ENCODE peak calls at places on chromosomes 12 and 14, in five cellular contexts. T is BJ, L is stomach, M is Calu3, G is nephron progenitor cell. N is an unnamed sample.

GRCh38 chr12:91620949-91621348 is 438.3 kb upstream of the DCN start:
- DNase-seq in T (no peak), L (no peak), M (no peak), G (no peak), N (no peak)

GRCh38 chr14:106823552-106823951 is 1297.2 kb downstream of the TMEM121 start:
- DNase-seq in T (no peak), L (no peak), M (no peak), G (no peak), N (no peak)

GRCh38 chr12:21940972-21941521 is at the start of gene ABCC9:
- DNase-seq in T (no peak), L (peak), M (no peak), G (peak), N (no peak)

GRCh38 chr14:60646202-60646886 is 2.9 kb downstream of the SIX1 start:
- DNase-seq in T (no peak), L (no peak), M (no peak), G (no peak), N (no peak)

GRCh38 chr12:116524964-116525379 is 34.2 kb upstream of the MAP1LC3B2 start:
- DNase-seq in T (no peak), L (no peak), M (no peak), G (no peak), N (no peak)

GRCh38 chr12:6540181-6540877 is 6.0 kb downstream of the GAPDH start:
- DNase-seq in T (peak), L (peak), M (peak), G (peak), N (no peak)

GRCh38 chr12:82800185-82800584 is 113.5 kb downstream of the TMTC2 start:
- DNase-seq in T (no peak), L (no peak), M (no peak), G (no peak), N (no peak)

GRCh38 chr12:106126441-106127288 is 12.1 kb downstream of the NUAK1 start:
- DNase-seq in T (no peak), L (no peak), M (no peak), G (no peak), N (no peak)

GRCh38 chr14:37376944-37377609 is 179.3 kb downstream of the MIPOL1 start:
- DNase-seq in T (no peak), L (no peak), M (no peak), G (no peak), N (no peak)

GRCh38 chr14:68076451-68076850 is 256.9 kb downstream of the RAD51B start:
- DNase-seq in T (no peak), L (no peak), M (no peak), G (no peak), N (no peak)

GRCh38 chr12:94898388-94898787 is 105.1 kb downstream of the NDUFA12 start:
- DNase-seq in T (no peak), L (no peak), M (no peak), G (no peak), N (no peak)

GRCh38 chr14:104898870-104899510 is 25.7 kb upstream of the PLD4 start:
- DNase-seq in T (no peak), L (no peak), M (no peak), G (peak), N (no peak)

GRCh38 chr14:79363291-79363690 is 848.0 kb downstream of the DIO2 start:
- DNase-seq in T (no peak), L (no peak), M (no peak), G (no peak), N (no peak)

GRCh38 chr14:65336191-65336591 is 76.3 kb upstream of the FUT8 start:
- DNase-seq in T (peak), L (no peak), M (no peak), G (no peak), N (peak)

GRCh38 chr12:131242741-131243496 is 289.2 kb downstream of the ADGRD1 start:
- DNase-seq in T (no peak), L (no peak), M (peak), G (no peak), N (no peak)

GRCh38 chr12:19572920-19573558 is 133.7 kb downstream of the AEBP2 start:
- DNase-seq in T (no peak), L (no peak), M (peak), G (peak), N (peak)

GRCh38 chr12:90653051-90653450 is 301.9 kb downstream of the CCER1 start:
- DNase-seq in T (no peak), L (no peak), M (no peak), G (no peak), N (no peak)

GRCh38 chr14:83849999-83850611 is 1679.8 kb upstream of the FLRT2 start:
- DNase-seq in T (no peak), L (no peak), M (no peak), G (no peak), N (no peak)

GRCh38 chr12:62966990-62967506 is 32.1 kb upstream of the PPM1H start:
- DNase-seq in T (no peak), L (no peak), M (peak), G (no peak), N (no peak)

GRCh38 chr12:77049767-77050353 is 15.5 kb downstream of the E2F7 start:
- DNase-seq in T (peak), L (no peak), M (peak), G (no peak), N (no peak)

GRCh38 chr12:69430942-69431603 is 39.1 kb upstream of the FRS2 start:
- DNase-seq in T (no peak), L (no peak), M (no peak), G (no peak), N (no peak)

GRCh38 chr12:124518051-124518932 is 49.1 kb downstream of the NCOR2 start:
- DNase-seq in T (peak), L (peak), M (peak), G (peak), N (peak)

GRCh38 chr12:45898094-45898493 is 92.3 kb downstream of the SCAF11 start:
- DNase-seq in T (no peak), L (no peak), M (no peak), G (no peak), N (no peak)

GRCh38 chr14:51873221-51873893 is 12.9 kb downstream of the GNG2 start:
- DNase-seq in T (peak), L (no peak), M (peak), G (no peak), N (peak)

GRCh38 chr14:68955164-68955921 is 23.8 kb downstream of the ACTN1 start:
- DNase-seq in T (no peak), L (no peak), M (no peak), G (no peak), N (no peak)

DNA sequence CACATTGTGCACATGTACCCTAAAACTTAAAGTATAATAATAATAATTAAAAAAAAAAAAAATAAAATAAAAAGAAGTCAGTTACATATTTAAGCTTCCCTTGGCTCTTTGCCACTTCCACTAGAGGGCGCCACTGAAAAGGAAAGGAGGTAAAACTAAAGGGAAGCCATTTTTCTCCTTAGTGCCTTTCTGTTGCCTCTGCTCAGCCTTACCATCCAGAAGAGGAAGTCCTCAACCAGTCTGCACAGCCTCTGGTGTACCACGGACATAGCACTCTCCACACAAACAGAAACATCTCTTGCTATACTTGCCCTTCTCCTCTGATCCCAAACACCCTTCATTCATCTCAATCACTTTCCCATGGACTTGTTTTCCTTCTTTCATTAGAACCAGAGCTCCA is 169.0 kb upstream of the EEA1 start:
- DNase-seq in T (no peak), L (peak), M (peak), G (peak), N (no peak)
- TF ChIP-seq CTCF in T (peak), L (no peak), M (peak), G (peak), N (peak)

GRCh38 chr14:41785696-41786095 is 179.0 kb downstream of the LRFN5 start:
- DNase-seq in T (no peak), L (no peak), M (no peak), G (no peak), N (no peak)
- TF ChIP-seq CTCF in T (no peak), L (no peak), M (no peak), G (no peak), N (no peak)

DNA sequence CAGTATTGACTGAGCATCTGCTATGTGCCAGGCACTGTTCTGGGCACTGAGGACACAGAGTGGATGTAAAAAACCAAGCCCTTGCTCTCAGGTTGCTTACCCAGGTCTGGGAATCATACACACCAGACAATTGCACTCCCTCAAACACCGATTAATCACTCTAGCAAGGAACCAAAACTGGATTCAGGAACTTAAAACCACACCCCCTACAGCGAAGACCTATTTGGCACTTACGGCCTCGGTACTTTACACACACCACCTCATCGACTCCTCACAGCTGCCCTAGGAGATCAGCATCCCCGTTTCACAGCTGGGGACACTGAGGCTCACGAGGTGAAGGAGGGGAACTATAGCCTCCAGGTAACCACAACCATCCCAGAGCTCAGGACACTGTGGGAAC is 1.6 kb downstream of the GLTP start:
- DNase-seq in T (no peak), L (no peak), M (no peak), G (no peak), N (no peak)
- TF ChIP-seq CTCF in T (no peak), L (no peak), M (no peak), G (no peak), N (no peak)

GRCh38 chr12:81461163-81461562 is 298.0 kb downstream of the PPFIA2 start:
- DNase-seq in T (no peak), L (no peak), M (no peak), G (no peak), N (no peak)
- TF ChIP-seq CTCF in T (no peak), L (no peak), M (no peak), G (no peak), N (peak)

DNA sequence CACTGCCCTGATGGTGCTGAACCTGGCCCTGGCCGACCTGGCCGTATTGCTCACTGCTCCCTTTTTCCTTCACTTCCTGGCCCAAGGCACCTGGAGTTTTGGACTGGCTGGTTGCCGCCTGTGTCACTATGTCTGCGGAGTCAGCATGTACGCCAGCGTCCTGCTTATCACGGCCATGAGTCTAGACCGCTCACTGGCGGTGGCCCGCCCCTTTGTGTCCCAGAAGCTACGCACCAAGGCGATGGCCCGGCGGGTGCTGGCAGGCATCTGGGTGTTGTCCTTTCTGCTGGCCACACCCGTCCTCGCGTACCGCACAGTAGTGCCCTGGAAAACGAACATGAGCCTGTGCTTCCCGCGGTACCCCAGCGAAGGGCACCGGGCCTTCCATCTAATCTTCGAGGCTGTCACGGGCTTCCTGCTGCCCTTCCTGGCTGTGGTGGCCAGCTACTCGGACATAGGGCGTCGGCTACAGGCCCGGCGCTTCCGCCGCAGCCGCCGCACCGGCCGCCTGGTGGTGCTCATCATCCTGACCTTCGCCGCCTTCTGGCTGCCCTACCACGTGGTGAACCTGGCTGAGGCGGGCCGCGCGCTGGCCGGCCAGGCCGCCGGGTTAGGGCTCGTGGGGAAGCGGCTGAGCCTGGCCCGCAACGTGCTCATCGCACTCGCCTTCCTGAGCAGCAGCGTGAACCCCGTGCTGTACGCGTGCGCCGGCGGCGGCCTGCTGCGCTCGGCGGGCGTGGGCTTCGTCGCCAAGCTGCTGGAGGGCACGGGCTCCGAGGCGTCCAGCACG is 4.7 kb downstream of the LTB4R start:
- DNase-seq in T (no peak), L (peak), M (peak), G (no peak), N (no peak)
- TF ChIP-seq CTCF in T (peak), L (no peak), M (no peak), G (no peak), N (peak)

GRCh38 chr12:49389092-49389703 is 21.9 kb downstream of the SPATS2 start:
- DNase-seq in T (no peak), L (peak), M (no peak), G (peak), N (no peak)
- TF ChIP-seq CTCF in T (no peak), L (no peak), M (no peak), G (peak), N (no peak)